ENCODE peak calls at places on chromosomes 6 and 20, in four cellular contexts. Q, I, X and H are unnamed samples.

GRCh38 chr6:81734081-81734480 is 18.4 kb downstream of the TENT5A start:
- DNase-seq in I (no peak), X (no peak), Q (no peak), H (no peak)

GRCh38 chr6:15512126-15512525 is 150.7 kb downstream of the DTNBP1 start:
- DNase-seq in I (peak), X (peak), Q (no peak), H (no peak)

GRCh38 chr20:32574296-32575226 is 10.6 kb downstream of the NOL4L start:
- DNase-seq in Q (no peak), I (peak), X (peak), H (no peak)

GRCh38 chr20:3093861-3094361 is 9.4 kb upstream of the AVP start:
- DNase-seq in I (no peak), Q (no peak), X (no peak), H (no peak)

GRCh38 chr6:169292340-169293124 is 38.9 kb upstream of the THBS2 start:
- DNase-seq in X (peak), Q (no peak), I (peak), H (peak)

GRCh38 chr20:25258463-25258805 is 10.5 kb downstream of the PYGB start:
- DNase-seq in X (no peak), Q (no peak), I (no peak), H (no peak)

GRCh38 chr20:62196286-62196685 is 13.5 kb downstream of the MTG2 start:
- DNase-seq in X (no peak), I (no peak), Q (no peak), H (no peak)

GRCh38 chr20:52410746-52411317 is 219.3 kb upstream of the ZFP64 start:
- DNase-seq in X (peak), I (peak), Q (no peak), H (no peak)

GRCh38 chr20:62378215-62378614 is 8.7 kb upstream of the RPS21 start:
- DNase-seq in X (no peak), I (no peak), Q (no peak), H (no peak)

GRCh38 chr6:2990179-2990931 is 9.3 kb upstream of the NQO2 start:
- DNase-seq in X (peak), Q (no peak), I (peak), H (no peak)

GRCh38 chr6:90533615-90534336 is 53.1 kb downstream of the MAP3K7 start:
- DNase-seq in Q (no peak), I (no peak), X (no peak), H (no peak)

GRCh38 chr20:9442858-9443257 is 71.5 kb upstream of the LAMP5 start:
- DNase-seq in Q (no peak), X (no peak), I (peak), H (no peak)

GRCh38 chr6:112086744-112087135 is 542 bp downstream of the TUBE1 start:
- DNase-seq in X (peak), Q (no peak), I (peak), H (peak)

GRCh38 chr6:134739299-134740090 is 210.4 kb downstream of the ALDH8A1 start:
- DNase-seq in X (peak), I (no peak), Q (no peak), H (no peak)

GRCh38 chr6:170174124-170174770 is 116.6 kb downstream of the DLL1 start:
- DNase-seq in Q (no peak), X (no peak), I (no peak), H (no peak)